ENCODE peak calls at places on chromosome 1, in ten cellular contexts. Y is neural progenitor cell; O is uterus; L is sigmoid colon; Z is upper lobe of right lung; R is CD4-positive, alpha-beta T cell; J is breast epithelium; K is heart right ventricle; D is RWPE2; G is psoas muscle. P is an unnamed sample.

GRCh38 chr1:223887724-223888428 is 42.1 kb upstream of the TP53BP2 start:
- DNase-seq in Y (no peak), O (peak), L (no peak), Z (no peak), R (no peak), J (no peak), K (peak), D (peak), G (peak), P (peak)

GRCh38 chr1:21585037-21585436 is 75.8 kb downstream of the ALPL start:
- DNase-seq in Y (no peak), O (no peak), L (no peak), Z (no peak), R (no peak), J (no peak), K (peak), D (no peak), G (no peak), P (no peak)

GRCh38 chr1:63668298-63668697 is 75.1 kb downstream of the PGM1 start:
- DNase-seq in Y (no peak), O (no peak), L (no peak), Z (no peak), R (no peak), J (no peak), K (no peak), D (no peak), G (no peak), P (no peak)

GRCh38 chr1:162074548-162074947 is 5.1 kb downstream of the NOS1AP start:
- DNase-seq in Y (no peak), O (no peak), L (no peak), Z (no peak), R (no peak), J (no peak), K (no peak), D (no peak), G (no peak), P (no peak)

GRCh38 chr1:26584022-26584485 is 54.5 kb downstream of the RPS6KA1 start:
- DNase-seq in Y (peak), O (no peak), L (no peak), Z (no peak), R (no peak), J (peak), K (no peak), D (no peak), G (no peak), P (peak)

GRCh38 chr1:243438815-243439214 is 183.0 kb downstream of the SDCCAG8 start:
- DNase-seq in Y (no peak), O (no peak), L (no peak), Z (no peak), R (no peak), J (no peak), K (no peak), D (no peak), G (no peak), P (no peak)

GRCh38 chr1:1122078-1122811 is 6.4 kb upstream of the C1orf159 start:
- DNase-seq in Y (peak), O (peak), L (peak), Z (peak), R (peak), J (peak), K (peak), D (peak), G (peak), P (peak)

GRCh38 chr1:9890224-9890731 is 19.8 kb downstream of the CTNNBIP1 start:
- DNase-seq in Y (peak), O (peak), L (peak), Z (no peak), R (no peak), J (no peak), K (peak), D (peak), G (peak), P (no peak)

GRCh38 chr1:39105841-39106765 is 80.0 kb downstream of the NDUFS5 start:
- DNase-seq in Y (peak), O (peak), L (peak), Z (peak), R (no peak), J (no peak), K (peak), D (no peak), G (peak), P (no peak)

GRCh38 chr1:118338991-118339390 is 154.0 kb upstream of the SPAG17 start:
- DNase-seq in Y (no peak), O (no peak), L (no peak), Z (no peak), R (no peak), J (no peak), K (no peak), D (no peak), G (no peak), P (no peak)

GRCh38 chr1:236018885-236019453 is 45.9 kb downstream of the NID1 start:
- DNase-seq in Y (no peak), O (peak), L (peak), Z (no peak), R (no peak), J (no peak), K (peak), D (no peak), G (peak), P (no peak)

GRCh38 chr1:108590947-108591346 is 31.0 kb downstream of the EEIG2 start:
- DNase-seq in Y (no peak), O (peak), L (no peak), Z (no peak), R (no peak), J (no peak), K (no peak), D (no peak), G (no peak), P (no peak)

GRCh38 chr1:231138221-231138620 is 23.6 kb upstream of the TRIM67 start:
- DNase-seq in Y (no peak), O (no peak), L (no peak), Z (no peak), R (no peak), J (no peak), K (no peak), D (no peak), G (no peak), P (no peak)

GRCh38 chr1:107972781-107973180 is 7.8 kb upstream of the VAV3 start:
- DNase-seq in Y (no peak), O (no peak), L (no peak), Z (no peak), R (no peak), J (no peak), K (no peak), D (no peak), G (no peak), P (no peak)

GRCh38 chr1:185279571-185279970 is 37.5 kb downstream of the IVNS1ABP start:
- DNase-seq in Y (no peak), O (no peak), L (no peak), Z (no peak), R (no peak), J (no peak), K (no peak), D (no peak), G (no peak), P (no peak)

GRCh38 chr1:114224196-114224907 is 70.7 kb upstream of the SYT6 start:
- DNase-seq in Y (no peak), O (no peak), L (no peak), Z (no peak), R (no peak), J (no peak), K (no peak), D (no peak), G (no peak), P (no peak)

GRCh38 chr1:245156736-245157505 is 2.1 kb downstream of the KIF26B start:
- DNase-seq in Y (peak), O (no peak), L (no peak), Z (no peak), R (no peak), J (no peak), K (no peak), D (no peak), G (no peak), P (no peak)

GRCh38 chr1:41811051-41811795 is 107.5 kb downstream of the HIVEP3 start:
- DNase-seq in Y (no peak), O (no peak), L (no peak), Z (no peak), R (peak), J (no peak), K (no peak), D (no peak), G (no peak), P (no peak)

GRCh38 chr1:8467308-8467707 is 149.4 kb downstream of the SLC45A1 start:
- DNase-seq in Y (no peak), O (no peak), L (no peak), Z (no peak), R (no peak), J (no peak), K (no peak), D (no peak), G (no peak), P (no peak)

GRCh38 chr1:163168053-163168452 is 34.7 kb downstream of the RGS5 start:
- DNase-seq in Y (no peak), O (no peak), L (no peak), Z (no peak), R (no peak), J (no peak), K (peak), D (no peak), G (no peak), P (no peak)

GRCh38 chr1:94265931-94266330 is 28.5 kb upstream of the ARHGAP29 start:
- DNase-seq in Y (no peak), O (no peak), L (no peak), Z (no peak), R (no peak), J (no peak), K (no peak), D (no peak), G (no peak), P (no peak)

GRCh38 chr1:186104459-186104858 is 270.6 kb downstream of the TPR start:
- DNase-seq in Y (no peak), O (no peak), L (no peak), Z (no peak), R (no peak), J (no peak), K (no peak), D (no peak), G (no peak), P (no peak)

GRCh38 chr1:66438062-66438970 is 95.6 kb upstream of the SGIP1 start:
- DNase-seq in Y (no peak), O (no peak), L (no peak), Z (no peak), R (no peak), J (no peak), K (no peak), D (no peak), G (no peak), P (no peak)

GRCh38 chr1:156319664-156320063 is 18.4 kb downstream of the CCT3 start:
- DNase-seq in Y (no peak), O (no peak), L (no peak), Z (no peak), R (no peak), J (no peak), K (no peak), D (no peak), G (no peak), P (peak)

GRCh38 chr1:199307865-199308264 is 669.0 kb downstream of the PTPRC start:
- DNase-seq in Y (no peak), O (no peak), L (no peak), Z (no peak), R (no peak), J (no peak), K (no peak), D (no peak), G (no peak), P (no peak)

GRCh38 chr1:58575831-58576726 is 973 bp downstream of the TACSTD2 start:
- DNase-seq in Y (no peak), O (no peak), L (no peak), Z (peak), R (no peak), J (no peak), K (no peak), D (peak), G (no peak), P (no peak)

GRCh38 chr1:119081267-119081666 is 59.2 kb downstream of the WARS2 start:
- DNase-seq in Y (no peak), O (no peak), L (no peak), Z (no peak), R (no peak), J (no peak), K (no peak), D (no peak), G (no peak), P (no peak)

GRCh38 chr1:228308628-228309547 is 97.7 kb downstream of the TRIM11 start:
- DNase-seq in Y (no peak), O (no peak), L (no peak), Z (peak), R (no peak), J (no peak), K (no peak), D (peak), G (no peak), P (no peak)

GRCh38 chr1:234721476-234722266 is 111.7 kb upstream of the IRF2BP2 start:
- DNase-seq in Y (no peak), O (peak), L (peak), Z (no peak), R (no peak), J (no peak), K (peak), D (no peak), G (no peak), P (no peak)

GRCh38 chr1:91176250-91176649 is 154.4 kb upstream of the ZNF644 start:
- DNase-seq in Y (no peak), O (no peak), L (no peak), Z (no peak), R (no peak), J (no peak), K (no peak), D (no peak), G (no peak), P (no peak)

GRCh38 chr1:44723064-44723463 is 7.9 kb downstream of the RNU5D-1 start:
- DNase-seq in Y (no peak), O (no peak), L (no peak), Z (no peak), R (no peak), J (no peak), K (no peak), D (no peak), G (no peak), P (no peak)

GRCh38 chr1:44717653-44718052 is 13.3 kb downstream of the RNU5D-1 start:
- DNase-seq in Y (no peak), O (no peak), L (no peak), Z (no peak), R (no peak), J (no peak), K (no peak), D (no peak), G (no peak), P (no peak)

GRCh38 chr1:44721521-44722361 is 9.2 kb downstream of the RNU5D-1 start:
- DNase-seq in Y (no peak), O (peak), L (peak), Z (peak), R (peak), J (no peak), K (no peak), D (peak), G (no peak), P (peak)

GRCh38 chr1:44719318-44719717 is 11.7 kb downstream of the RNU5D-1 start:
- DNase-seq in Y (no peak), O (no peak), L (no peak), Z (no peak), R (no peak), J (no peak), K (no peak), D (no peak), G (no peak), P (no peak)

DNA sequence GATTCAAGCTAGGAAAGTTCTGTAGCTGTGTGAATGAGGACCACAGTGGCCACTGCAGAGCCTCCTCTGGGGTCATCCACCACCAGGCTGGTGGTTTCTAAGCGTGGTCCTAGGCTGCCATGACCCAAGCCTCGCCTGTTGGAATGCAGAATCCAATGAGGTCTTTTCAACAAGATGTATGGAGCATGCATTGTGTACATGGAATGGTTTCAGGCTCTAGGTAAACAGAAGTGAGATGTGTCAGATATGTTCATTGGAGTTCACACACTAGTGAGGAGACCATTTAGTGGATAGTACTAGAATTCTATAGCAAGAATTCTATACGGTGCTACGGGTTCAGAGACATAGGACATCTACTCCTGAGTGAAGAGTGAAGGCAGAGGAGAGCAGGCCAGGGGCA is 10.7 kb downstream of the RNU5D-1 start:
- DNase-seq in Y (no peak), O (no peak), L (no peak), Z (no peak), R (no peak), J (no peak), K (no peak), D (no peak), G (no peak), P (no peak)
- H3K27ac ChIP-seq in Y (no peak), O (peak), L (no peak), Z (no peak), R (no peak), J (no peak), K (no peak), D (no peak), G (no peak), P (peak)

GRCh38 chr1:15885269-15885668 is 37.8 kb downstream of the SPEN start:
- DNase-seq in Y (no peak), O (no peak), L (no peak), Z (no peak), R (no peak), J (no peak), K (no peak), D (no peak), G (no peak), P (no peak)

GRCh38 chr1:15884477-15884876 is 37.0 kb downstream of the SPEN start:
- DNase-seq in Y (no peak), O (no peak), L (no peak), Z (no peak), R (no peak), J (no peak), K (no peak), D (no peak), G (no peak), P (no peak)

GRCh38 chr1:15882665-15883064 is 35.2 kb downstream of the SPEN start:
- DNase-seq in Y (no peak), O (no peak), L (no peak), Z (no peak), R (no peak), J (no peak), K (no peak), D (no peak), G (no peak), P (no peak)

GRCh38 chr1:15883326-15883725 is 35.8 kb downstream of the SPEN start:
- DNase-seq in Y (no peak), O (no peak), L (no peak), Z (no peak), R (no peak), J (no peak), K (no peak), D (no peak), G (no peak), P (no peak)

GRCh38 chr1:15881961-15882360 is 34.5 kb downstream of the SPEN start:
- DNase-seq in Y (no peak), O (no peak), L (no peak), Z (no peak), R (no peak), J (no peak), K (no peak), D (no peak), G (no peak), P (no peak)
- H3K27ac ChIP-seq in Y (no peak), O (no peak), L (no peak), Z (no peak), R (no peak), J (no peak), K (no peak), D (no peak), G (no peak), P (no peak)

GRCh38 chr1:155084722-155085503 is 6.3 kb downstream of the EFNA3 start:
- DNase-seq in Y (peak), O (peak), L (peak), Z (peak), R (peak), J (peak), K (peak), D (peak), G (peak), P (peak)

GRCh38 chr1:155082941-155083541 is 4.4 kb downstream of the EFNA3 start:
- DNase-seq in Y (no peak), O (no peak), L (peak), Z (no peak), R (no peak), J (peak), K (no peak), D (no peak), G (no peak), P (no peak)

GRCh38 chr1:155082301-155082940 is 3.8 kb downstream of the EFNA3 start:
- DNase-seq in Y (peak), O (no peak), L (peak), Z (no peak), R (peak), J (no peak), K (no peak), D (no peak), G (no peak), P (no peak)

GRCh38 chr1:155085504-155086181 is 7.0 kb downstream of the EFNA3 start:
- DNase-seq in Y (peak), O (peak), L (peak), Z (peak), R (peak), J (peak), K (peak), D (peak), G (peak), P (peak)

DNA sequence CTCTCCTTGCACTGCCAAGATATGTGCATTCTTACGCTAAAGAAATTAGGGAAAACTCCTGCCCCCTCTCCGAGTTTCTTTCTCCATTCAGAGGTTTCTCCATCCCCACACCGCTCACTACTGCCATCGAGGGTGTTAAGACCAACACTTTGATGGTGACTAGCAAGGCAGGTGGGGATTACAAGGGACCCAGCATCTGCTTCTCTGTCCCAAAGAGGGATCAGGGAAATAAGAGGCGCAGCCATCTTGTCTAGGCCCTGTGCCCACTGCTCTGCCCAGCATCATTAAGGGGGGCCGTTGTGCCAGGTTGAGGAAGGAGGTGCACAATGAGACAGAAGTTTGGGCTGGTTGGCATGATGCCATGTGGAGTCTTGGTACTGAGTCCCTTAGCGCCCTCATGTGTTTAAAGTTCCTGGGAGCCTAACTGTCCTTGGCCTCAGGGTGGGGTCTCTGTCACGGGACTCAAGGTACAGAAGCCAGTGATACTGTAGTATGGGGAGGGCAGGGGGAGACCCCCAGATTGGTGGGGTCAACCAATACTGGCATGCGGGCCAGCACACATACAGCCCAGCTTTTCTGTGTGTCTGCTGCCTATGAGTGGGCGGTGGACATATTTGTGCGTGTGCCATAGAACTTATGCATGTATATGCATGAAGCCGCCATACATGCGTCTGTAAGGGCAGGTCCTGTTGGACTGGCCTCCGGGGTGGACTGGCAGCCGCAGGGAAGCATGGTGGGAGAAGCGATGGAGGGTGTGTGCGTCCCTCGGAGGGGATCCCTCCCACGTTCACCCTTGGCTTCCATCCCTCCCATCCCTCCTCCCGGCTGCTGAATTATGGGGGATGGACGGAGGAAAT is 5.5 kb downstream of the EFNA3 start:
- DNase-seq in Y (no peak), O (peak), L (no peak), Z (no peak), R (no peak), J (peak), K (peak), D (no peak), G (no peak), P (peak)
- H3K27ac ChIP-seq in Y (no peak), O (no peak), L (no peak), Z (no peak), R (no peak), J (peak), K (no peak), D (peak), G (no peak), P (peak)

GRCh38 chr1:6570066-6570465 is 9.7 kb upstream of the ZBTB48 start:
- DNase-seq in Y (no peak), O (no peak), L (no peak), Z (no peak), R (no peak), J (no peak), K (no peak), D (no peak), G (no peak), P (peak)
- H3K27ac ChIP-seq in Y (no peak), O (no peak), L (no peak), Z (no peak), R (no peak), J (no peak), K (no peak), D (no peak), G (no peak), P (no peak)

DNA sequence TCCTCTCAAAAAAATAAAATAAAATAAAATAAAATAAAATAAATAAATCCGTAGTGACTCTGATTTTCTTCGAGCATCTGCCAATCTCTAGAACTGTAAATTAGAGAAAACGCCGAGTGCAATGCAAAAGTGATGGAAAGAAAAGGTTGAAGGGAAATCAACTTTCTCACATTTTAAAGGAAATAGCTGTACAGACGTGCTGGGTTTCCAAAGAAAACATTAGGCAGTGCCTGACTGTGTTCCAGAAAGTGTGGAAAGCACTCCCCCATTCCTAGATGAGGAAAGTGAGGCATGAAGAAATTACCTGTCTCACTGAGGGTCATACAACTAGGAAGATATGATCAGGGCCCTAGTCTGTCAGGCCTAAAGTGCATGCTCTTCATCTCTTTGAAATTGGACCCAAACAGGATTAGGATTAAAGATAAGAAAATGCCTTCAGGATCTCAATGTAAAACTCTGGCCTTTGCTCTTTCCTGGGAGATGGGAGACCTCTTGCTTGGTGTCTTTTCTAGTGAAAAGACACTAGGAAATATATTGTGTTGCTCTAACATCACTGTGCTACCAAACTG is 1.8 kb upstream of the PTPN14 start:
- DNase-seq in Y (no peak), O (no peak), L (no peak), Z (no peak), R (no peak), J (no peak), K (no peak), D (no peak), G (no peak), P (no peak)
- H3K27ac ChIP-seq in Y (peak), O (peak), L (peak), Z (peak), R (no peak), J (peak), K (no peak), D (peak), G (no peak), P (no peak)